ENCODE peak calls at places on chromosomes 12 and 14, in six cellular contexts. E is heart right ventricle; R is effector memory CD4-positive, alpha-beta T cell; W is KG1; A is fibroblast of the aortic adventitia; Q is mesothelial cell of epicardium. I is an unnamed sample.
A peak's percentile ranks its signal among the peaks of the same experiment; 100 is the strongest.

GRCh38 chr12:1845427-1845826 is 25.1 kb downstream of the LRTM2 start:
- DNase-seq in R (no peak), W (no peak), E (no peak), A (no peak), Q (no peak), I (peak; percentile 1)

GRCh38 chr14:47040490-47040889 is 388.9 kb upstream of the RPL10L start:
- DNase-seq in E (no peak), A (no peak), W (no peak), R (no peak), Q (no peak), I (no peak)

GRCh38 chr12:59087077-59087673 is 166.9 kb upstream of the LRIG3 start:
- DNase-seq in W (no peak), A (peak; percentile 59), Q (no peak), E (no peak), R (no peak), I (peak; percentile 12)

GRCh38 chr12:56676851-56677601 is 11.1 kb downstream of the PTGES3 start:
- DNase-seq in R (no peak), Q (no peak), E (no peak), W (no peak), A (no peak), I (no peak)

GRCh38 chr14:97523936-97524335 is 726.8 kb downstream of the VRK1 start:
- DNase-seq in Q (no peak), R (no peak), E (no peak), A (no peak), W (no peak), I (no peak)

GRCh38 chr12:82955020-82955419 is 268.3 kb downstream of the TMTC2 start:
- DNase-seq in R (no peak), E (no peak), W (no peak), A (no peak), Q (no peak), I (no peak)

GRCh38 chr12:34296143-34297041 is 274.1 kb downstream of the ALG10 start:
- DNase-seq in A (no peak), W (no peak), R (no peak), Q (no peak), E (peak; percentile 1), I (peak; percentile 2)

GRCh38 chr12:62767506-62767905 is 167.4 kb downstream of the PPM1H start:
- DNase-seq in R (no peak), Q (no peak), A (peak; percentile 60), E (no peak), W (no peak), I (no peak)

GRCh38 chr14:45044638-45045037 is 39.3 kb upstream of the PRPF39 start:
- DNase-seq in W (no peak), R (no peak), A (no peak), Q (no peak), E (no peak), I (no peak)

GRCh38 chr12:105020241-105020962 is 34.3 kb downstream of the NOPCHAP1 start:
- DNase-seq in A (no peak), Q (no peak), R (no peak), E (no peak), W (no peak), I (no peak)

GRCh38 chr12:66240106-66240820 is 51.2 kb downstream of the IRAK3 start:
- DNase-seq in E (no peak), W (no peak), R (no peak), A (no peak), Q (no peak), I (no peak)

GRCh38 chr12:19223695-19224094 is 94.2 kb downstream of the PLEKHA5 start:
- DNase-seq in R (no peak), Q (no peak), W (no peak), E (no peak), A (peak; percentile 81), I (no peak)

GRCh38 chr12:113310489-113310888 is 24.4 kb downstream of the SLC8B1 start:
- DNase-seq in R (no peak), W (no peak), E (no peak), Q (no peak), A (no peak), I (no peak)

GRCh38 chr12:32983968-32984367 is 87.4 kb upstream of the PKP2 start:
- DNase-seq in W (no peak), A (no peak), R (no peak), Q (no peak), E (no peak), I (no peak)

GRCh38 chr14:73025544-73025943 is 1.4 kb downstream of the ZFYVE1 start:
- DNase-seq in W (no peak), R (no peak), A (peak; percentile 55), E (no peak), Q (no peak), I (no peak)

GRCh38 chr12:14422516-14423230 is 57.2 kb downstream of the ATF7IP start:
- DNase-seq in Q (no peak), W (no peak), A (no peak), E (no peak), R (no peak), I (no peak)

GRCh38 chr14:68705741-68706283 is 87.1 kb downstream of the ZFP36L1 start:
- DNase-seq in A (no peak), W (no peak), E (no peak), R (no peak), Q (no peak), I (no peak)

GRCh38 chr12:30594509-30594908 is 101.2 kb downstream of the IPO8 start:
- DNase-seq in R (no peak), W (no peak), E (no peak), A (no peak), Q (no peak), I (no peak)

GRCh38 chr14:102939820-102940561 is 17.5 kb downstream of the AMN start:
- DNase-seq in W (no peak), E (no peak), Q (no peak), A (no peak), R (no peak), I (no peak)

GRCh38 chr14:92439551-92440344 is 73.8 kb upstream of the RIN3 start:
- DNase-seq in W (no peak), E (peak; percentile 72), R (no peak), Q (no peak), A (no peak), I (no peak)

GRCh38 chr12:51023625-51024395 is 2.4 kb downstream of the SLC11A2 start:
- DNase-seq in E (no peak), R (no peak), W (no peak), Q (no peak), A (peak; percentile 22), I (no peak)

GRCh38 chr14:61140872-61141271 is 140.3 kb downstream of the TMEM30B start:
- DNase-seq in E (no peak), Q (no peak), W (no peak), R (no peak), A (peak; percentile 97), I (no peak)

GRCh38 chr12:2957816-2958431 is 1.3 kb upstream of the TEAD4 start:
- DNase-seq in A (no peak), E (no peak), W (no peak), Q (no peak), R (no peak), I (no peak)

GRCh38 chr14:95265106-95266094 is 54.3 kb downstream of the CLMN start:
- DNase-seq in E (no peak), Q (no peak), A (peak; percentile 87), R (no peak), W (peak; percentile 14), I (peak; percentile 95)

GRCh38 chr14:75229576-75229922 is 49.1 kb upstream of the FOS start:
- DNase-seq in R (no peak), Q (no peak), E (no peak), W (no peak), A (no peak), I (peak; percentile 36)

GRCh38 chr12:110880651-110881050 is 33.9 kb downstream of the CCDC63 start:
- DNase-seq in W (no peak), A (no peak), E (no peak), Q (no peak), R (no peak), I (no peak)

GRCh38 chr12:105427883-105428282 is 97.4 kb downstream of the C12orf75 start:
- DNase-seq in Q (no peak), A (no peak), E (no peak), R (no peak), W (no peak), I (no peak)

GRCh38 chr12:2307550-2307949 is 254.8 kb downstream of the CACNA1C start:
- DNase-seq in E (no peak), Q (no peak), R (no peak), A (no peak), W (no peak), I (no peak)

GRCh38 chr12:76085159-76085868 is 829 bp upstream of the NAP1L1 start:
- DNase-seq in W (no peak), E (no peak), A (peak; percentile 67), Q (no peak), R (peak; percentile 18), I (no peak)

I was measured in body of pancreas.